ENCODE peak calls at places on chromosomes 2 and 18, in seven cellular contexts. One of them, this sample, is unnamed.

GRCh38 chr2:128178650-128179460 is 87.9 kb downstream of the UGGT1 start:
- DNase-seq in B cell: peak; percentile 22
- DNase-seq in activated CD8-positive, alpha-beta T cell treated with anti-CD3 and anti-CD28 coated beads, Interleukin-2, amount 10 ng/mL, durations not matched to agents 7 days and 5 days: peak; percentile 64
- DNase-seq in CD8-positive, alpha-beta memory T cell: no peak
- DNase-seq in frontal cortex: no peak
- DNase-seq in cardiac fibroblast: peak; percentile 77
- DNase-seq in A549: peak; percentile 72
- DNase-seq in this sample: peak; percentile 54

GRCh38 chr2:70248810-70249438 is 496 bp upstream of the TIA1 start:
- DNase-seq in B cell: peak; percentile 46
- DNase-seq in activated CD8-positive, alpha-beta T cell treated with anti-CD3 and anti-CD28 coated beads, Interleukin-2, amount 10 ng/mL, durations not matched to agents 7 days and 5 days: peak; percentile 93
- DNase-seq in CD8-positive, alpha-beta memory T cell: peak; percentile 82
- DNase-seq in frontal cortex: peak; percentile 46
- DNase-seq in cardiac fibroblast: peak; percentile 94
- DNase-seq in A549: peak; percentile 91
- DNase-seq in this sample: peak; percentile 98

GRCh38 chr2:106053116-106053515 is 141.0 kb downstream of the UXS1 start:
- DNase-seq in B cell: no peak
- DNase-seq in activated CD8-positive, alpha-beta T cell treated with anti-CD3 and anti-CD28 coated beads, Interleukin-2, amount 10 ng/mL, durations not matched to agents 7 days and 5 days: no peak
- DNase-seq in CD8-positive, alpha-beta memory T cell: no peak
- DNase-seq in frontal cortex: no peak
- DNase-seq in cardiac fibroblast: peak; percentile 45
- DNase-seq in A549: no peak
- DNase-seq in this sample: peak; percentile 47

GRCh38 chr2:96325884-96326255 is 753 bp downstream of the ITPRIPL1 start:
- DNase-seq in B cell: no peak
- DNase-seq in activated CD8-positive, alpha-beta T cell treated with anti-CD3 and anti-CD28 coated beads, Interleukin-2, amount 10 ng/mL, durations not matched to agents 7 days and 5 days: peak; percentile 74
- DNase-seq in CD8-positive, alpha-beta memory T cell: peak; percentile 50
- DNase-seq in frontal cortex: no peak
- DNase-seq in cardiac fibroblast: no peak
- DNase-seq in A549: no peak
- DNase-seq in this sample: no peak

GRCh38 chr2:234828382-234829073 is 123.3 kb upstream of the SH3BP4 start:
- DNase-seq in B cell: no peak
- DNase-seq in activated CD8-positive, alpha-beta T cell treated with anti-CD3 and anti-CD28 coated beads, Interleukin-2, amount 10 ng/mL, durations not matched to agents 7 days and 5 days: no peak
- DNase-seq in CD8-positive, alpha-beta memory T cell: no peak
- DNase-seq in frontal cortex: no peak
- DNase-seq in cardiac fibroblast: no peak
- DNase-seq in A549: no peak
- DNase-seq in this sample: no peak

GRCh38 chr2:71510938-71511337 is 57.6 kb downstream of the DYSF start:
- DNase-seq in B cell: no peak
- DNase-seq in activated CD8-positive, alpha-beta T cell treated with anti-CD3 and anti-CD28 coated beads, Interleukin-2, amount 10 ng/mL, durations not matched to agents 7 days and 5 days: no peak
- DNase-seq in CD8-positive, alpha-beta memory T cell: no peak
- DNase-seq in frontal cortex: no peak
- DNase-seq in cardiac fibroblast: no peak
- DNase-seq in A549: no peak
- DNase-seq in this sample: no peak

GRCh38 chr18:79866889-79867574 is 69.3 kb downstream of the KCNG2 start:
- DNase-seq in B cell: no peak
- DNase-seq in activated CD8-positive, alpha-beta T cell treated with anti-CD3 and anti-CD28 coated beads, Interleukin-2, amount 10 ng/mL, durations not matched to agents 7 days and 5 days: no peak
- DNase-seq in CD8-positive, alpha-beta memory T cell: no peak
- DNase-seq in frontal cortex: no peak
- DNase-seq in cardiac fibroblast: peak; percentile 74
- DNase-seq in A549: peak; percentile 49
- DNase-seq in this sample: no peak

GRCh38 chr2:115160523-115161521 is 718.4 kb downstream of the DPP10 start:
- DNase-seq in B cell: peak; percentile 18
- DNase-seq in activated CD8-positive, alpha-beta T cell treated with anti-CD3 and anti-CD28 coated beads, Interleukin-2, amount 10 ng/mL, durations not matched to agents 7 days and 5 days: no peak
- DNase-seq in CD8-positive, alpha-beta memory T cell: no peak
- DNase-seq in frontal cortex: no peak
- DNase-seq in cardiac fibroblast: no peak
- DNase-seq in A549: no peak
- DNase-seq in this sample: no peak

GRCh38 chr2:239249781-239250180 is 151.0 kb downstream of the HDAC4 start:
- DNase-seq in B cell: no peak
- DNase-seq in activated CD8-positive, alpha-beta T cell treated with anti-CD3 and anti-CD28 coated beads, Interleukin-2, amount 10 ng/mL, durations not matched to agents 7 days and 5 days: no peak
- DNase-seq in CD8-positive, alpha-beta memory T cell: no peak
- DNase-seq in frontal cortex: no peak
- DNase-seq in cardiac fibroblast: peak; percentile 83
- DNase-seq in A549: no peak
- DNase-seq in this sample: no peak

GRCh38 chr18:28176674-28176932 is 327 bp downstream of the CDH2 start:
- DNase-seq in B cell: peak; percentile 37
- DNase-seq in activated CD8-positive, alpha-beta T cell treated with anti-CD3 and anti-CD28 coated beads, Interleukin-2, amount 10 ng/mL, durations not matched to agents 7 days and 5 days: no peak
- DNase-seq in CD8-positive, alpha-beta memory T cell: no peak
- DNase-seq in frontal cortex: no peak
- DNase-seq in cardiac fibroblast: no peak
- DNase-seq in A549: no peak
- DNase-seq in this sample: no peak

GRCh38 chr2:44668336-44668735 is 273.2 kb upstream of the SIX3 start:
- DNase-seq in B cell: no peak
- DNase-seq in activated CD8-positive, alpha-beta T cell treated with anti-CD3 and anti-CD28 coated beads, Interleukin-2, amount 10 ng/mL, durations not matched to agents 7 days and 5 days: no peak
- DNase-seq in CD8-positive, alpha-beta memory T cell: no peak
- DNase-seq in frontal cortex: no peak
- DNase-seq in cardiac fibroblast: peak; percentile 18
- DNase-seq in A549: peak; percentile 29
- DNase-seq in this sample: no peak

GRCh38 chr2:98084869-98085238 is 2.1 kb upstream of the VWA3B start:
- DNase-seq in B cell: no peak
- DNase-seq in activated CD8-positive, alpha-beta T cell treated with anti-CD3 and anti-CD28 coated beads, Interleukin-2, amount 10 ng/mL, durations not matched to agents 7 days and 5 days: no peak
- DNase-seq in CD8-positive, alpha-beta memory T cell: no peak
- DNase-seq in frontal cortex: no peak
- DNase-seq in cardiac fibroblast: no peak
- DNase-seq in A549: no peak
- DNase-seq in this sample: no peak

GRCh38 chr2:109257653-109258052 is 128.6 kb downstream of the SH3RF3 start:
- DNase-seq in B cell: no peak
- DNase-seq in activated CD8-positive, alpha-beta T cell treated with anti-CD3 and anti-CD28 coated beads, Interleukin-2, amount 10 ng/mL, durations not matched to agents 7 days and 5 days: no peak
- DNase-seq in CD8-positive, alpha-beta memory T cell: no peak
- DNase-seq in frontal cortex: no peak
- DNase-seq in cardiac fibroblast: no peak
- DNase-seq in A549: no peak
- DNase-seq in this sample: no peak

GRCh38 chr2:149004836-149005235 is 33.7 kb upstream of the LYPD6B start:
- DNase-seq in B cell: no peak
- DNase-seq in activated CD8-positive, alpha-beta T cell treated with anti-CD3 and anti-CD28 coated beads, Interleukin-2, amount 10 ng/mL, durations not matched to agents 7 days and 5 days: no peak
- DNase-seq in CD8-positive, alpha-beta memory T cell: no peak
- DNase-seq in frontal cortex: no peak
- DNase-seq in cardiac fibroblast: peak; percentile 4
- DNase-seq in A549: no peak
- DNase-seq in this sample: no peak

GRCh38 chr2:102553601-102554000 is 65.8 kb upstream of the SLC9A2 start:
- DNase-seq in B cell: no peak
- DNase-seq in activated CD8-positive, alpha-beta T cell treated with anti-CD3 and anti-CD28 coated beads, Interleukin-2, amount 10 ng/mL, durations not matched to agents 7 days and 5 days: no peak
- DNase-seq in CD8-positive, alpha-beta memory T cell: no peak
- DNase-seq in frontal cortex: no peak
- DNase-seq in cardiac fibroblast: no peak
- DNase-seq in A549: no peak
- DNase-seq in this sample: no peak

GRCh38 chr2:39696838-39697237 is 31.1 kb downstream of the TMEM178A start:
- DNase-seq in B cell: no peak
- DNase-seq in activated CD8-positive, alpha-beta T cell treated with anti-CD3 and anti-CD28 coated beads, Interleukin-2, amount 10 ng/mL, durations not matched to agents 7 days and 5 days: no peak
- DNase-seq in CD8-positive, alpha-beta memory T cell: no peak
- DNase-seq in frontal cortex: peak; percentile 30
- DNase-seq in cardiac fibroblast: peak; percentile 94
- DNase-seq in A549: peak; percentile 17
- DNase-seq in this sample: no peak

GRCh38 chr18:7980661-7981060 is 413.5 kb downstream of the PTPRM start:
- DNase-seq in B cell: no peak
- DNase-seq in activated CD8-positive, alpha-beta T cell treated with anti-CD3 and anti-CD28 coated beads, Interleukin-2, amount 10 ng/mL, durations not matched to agents 7 days and 5 days: no peak
- DNase-seq in CD8-positive, alpha-beta memory T cell: no peak
- DNase-seq in frontal cortex: no peak
- DNase-seq in cardiac fibroblast: no peak
- DNase-seq in A549: no peak
- DNase-seq in this sample: no peak